ENCODE peak calls at places on chromosomes 1 and 21, in six cellular contexts. L is HTR-8/SVneo; I is effector CD4-positive, alpha-beta T cell; X is activated CD4-positive, alpha-beta T cell treated with anti-CD3 and anti-CD28 coated beads for 4 hours; U is NCI-H1105; K is GOT3. A is an unnamed sample.
A peak's percentile ranks its signal among the peaks of the same experiment; 100 is the strongest.

GRCh38 chr1:71916894-71917293 is 365.4 kb downstream of the NEGR1 start:
- DNase-seq in L (no peak), I (no peak), X (no peak), U (no peak), K (no peak), A (no peak)

GRCh38 chr1:211527006-211527405 is 35.0 kb upstream of the RD3 start:
- DNase-seq in L (no peak), I (no peak), X (no peak), U (no peak), K (no peak), A (no peak)

GRCh38 chr1:20168547-20169491 is 17.1 kb upstream of the UBXN10 start:
- DNase-seq in L (no peak), I (no peak), X (no peak), U (no peak), K (no peak), A (no peak)

GRCh38 chr1:212124891-212125582 is 89.5 kb downstream of the DTL start:
- DNase-seq in L (no peak), I (no peak), X (no peak), U (no peak), K (no peak), A (no peak)

GRCh38 chr1:32733573-32734321 is 31.2 kb upstream of the SYNC start:
- DNase-seq in L (no peak), I (no peak), X (no peak), U (no peak), K (no peak), A (no peak)

GRCh38 chr1:145716641-145717061 is 2.6 kb upstream of the CD160 start:
- DNase-seq in L (no peak), I (no peak), X (no peak), U (no peak), K (no peak), A (no peak)

GRCh38 chr1:88946845-88947244 is 45.6 kb downstream of the KYAT3 start:
- DNase-seq in L (no peak), I (no peak), X (no peak), U (no peak), K (no peak), A (no peak)

GRCh38 chr21:17139696-17140095 is 373.1 kb upstream of the CXADR start:
- DNase-seq in L (peak; percentile 23), I (no peak), X (no peak), U (no peak), K (no peak), A (peak; percentile 5)

GRCh38 chr1:82366694-82367093 is 566.0 kb downstream of the ADGRL2 start:
- DNase-seq in L (no peak), I (no peak), X (no peak), U (no peak), K (no peak), A (no peak)

GRCh38 chr1:235588916-235589515 is 60.6 kb downstream of the GNG4 start:
- DNase-seq in L (peak; percentile 42), I (no peak), X (no peak), U (no peak), K (no peak), A (no peak)

GRCh38 chr1:18649713-18650370 is 19.2 kb downstream of the PAX7 start:
- DNase-seq in L (no peak), I (no peak), X (no peak), U (no peak), K (no peak), A (no peak)

GRCh38 chr1:15034656-15035055 is 118.9 kb upstream of the TMEM51 start:
- DNase-seq in L (no peak), I (no peak), X (no peak), U (no peak), K (no peak), A (no peak)

GRCh38 chr1:105793541-105794146 is 1262.8 kb upstream of the PRMT6 start:
- DNase-seq in L (no peak), I (no peak), X (no peak), U (peak; percentile 30), K (no peak), A (peak; percentile 34)

A was measured in HS-5.